ENCODE peak calls at places on chromosomes 11 and 22, in five cellular contexts. M is ACHN, G is HEK293T, E is HFFc6, A is mesenteric fat pad. I is an unnamed sample.

GRCh38 chr11:95832763-95833162 is 42.5 kb downstream of the CEP57 start:
- DNase-seq in M (no peak), G (no peak), E (peak), A (no peak), I (no peak)

GRCh38 chr11:122044086-122044485 is 71.9 kb downstream of the BLID start:
- DNase-seq in M (no peak), G (no peak), E (no peak), A (no peak), I (no peak)

GRCh38 chr11:106990322-106990721 is 28.0 kb downstream of the GUCY1A2 start:
- DNase-seq in M (no peak), G (no peak), E (no peak), A (no peak), I (no peak)

GRCh38 chr11:80899381-80899780 is 1458.6 kb upstream of the TENM4 start:
- DNase-seq in M (no peak), G (no peak), E (no peak), A (no peak), I (no peak)

GRCh38 chr22:22745225-22746060 is 101.0 kb downstream of the GGTLC2 start:
- DNase-seq in M (peak), G (peak), E (peak), A (no peak), I (no peak)

GRCh38 chr11:5922749-5923426 is 19.2 kb upstream of the OR56A3 start:
- DNase-seq in M (peak), G (no peak), E (no peak), A (no peak), I (no peak)

GRCh38 chr22:18056802-18057474 is 20.9 kb upstream of the PEX26 start:
- DNase-seq in M (no peak), G (no peak), E (no peak), A (no peak), I (no peak)

GRCh38 chr11:10984250-10984649 is 126.4 kb upstream of the ZBED5 start:
- DNase-seq in M (no peak), G (no peak), E (no peak), A (no peak), I (no peak)

GRCh38 chr11:91700854-91701253 is 523.8 kb upstream of the FAT3 start:
- DNase-seq in M (no peak), G (no peak), E (no peak), A (no peak), I (no peak)

GRCh38 chr11:57885298-57886035 is 123.9 kb downstream of the CTNND1 start:
- DNase-seq in M (peak), G (no peak), E (peak), A (no peak), I (no peak)

GRCh38 chr11:67732045-67732787 is 57.8 kb upstream of the ALDH3B2 start:
- DNase-seq in M (peak), G (peak), E (no peak), A (peak), I (no peak)

GRCh38 chr11:30603357-30603756 is 17.2 kb upstream of the MPPED2 start:
- DNase-seq in M (no peak), G (no peak), E (no peak), A (no peak), I (no peak)

GRCh38 chr11:113001709-113002108 is 40.5 kb downstream of the NCAM1 start:
- DNase-seq in M (no peak), G (no peak), E (no peak), A (no peak), I (no peak)

GRCh38 chr22:24977370-24978230 is 25.1 kb downstream of the KIAA1671 start:
- DNase-seq in M (no peak), G (peak), E (no peak), A (no peak), I (peak)

GRCh38 chr11:77207019-77207485 is 79.0 kb downstream of the MYO7A start:
- DNase-seq in M (no peak), G (no peak), E (no peak), A (peak), I (no peak)

GRCh38 chr11:93541884-93542752 is 1.1 kb downstream of the SMCO4 start:
- DNase-seq in M (peak), G (peak), E (peak), A (no peak), I (no peak)

GRCh38 chr11:20026629-20027545 is 133.4 kb downstream of the DBX1 start:
- DNase-seq in M (no peak), G (no peak), E (no peak), A (no peak), I (no peak)

GRCh38 chr11:11408436-11409221 is 55.6 kb upstream of the CSNK2A3 start:
- DNase-seq in M (no peak), G (no peak), E (peak), A (no peak), I (no peak)

GRCh38 chr11:70555092-70555491 is 156.8 kb downstream of the CTTN start:
- DNase-seq in M (no peak), G (no peak), E (no peak), A (no peak), I (no peak)

GRCh38 chr11:111001986-111002616 is 243.4 kb upstream of the POU2AF2 start:
- DNase-seq in M (peak), G (no peak), E (peak), A (no peak), I (no peak)

I was measured in coronary artery.